ENCODE peak calls at places on chromosome 4, in ten cellular contexts. H is ovary, G is IMR-90, M is SJSA1, F is stomach, O is lung, E is Karpas-422, C is pancreas, P is DND-41, U is cardiac muscle cell. L is an unnamed sample.

GRCh38 chr4:161247831-161248230 is 916.0 kb downstream of the FSTL5 start:
- DNase-seq in G (no peak), U (no peak), M (no peak), E (no peak), O (no peak), F (no peak), H (no peak), C (no peak), P (no peak), L (peak)

GRCh38 chr4:52704133-52704532 is 45.0 kb upstream of the USP46 start:
- DNase-seq in H (no peak), O (no peak), U (no peak), G (peak), F (no peak), C (no peak), P (no peak), E (no peak), M (no peak), L (no peak)

GRCh38 chr4:120718979-120719566 is 203.5 kb downstream of the PRDM5 start:
- DNase-seq in O (no peak), C (no peak), F (no peak), P (peak), E (peak), M (no peak), G (peak), H (peak), U (peak), L (peak)

GRCh38 chr4:71147261-71147660 is 153.8 kb downstream of the DCK start:
- DNase-seq in M (no peak), G (peak), U (no peak), E (no peak), H (no peak), O (no peak), C (no peak), F (no peak), P (no peak), L (no peak)

GRCh38 chr4:24809376-24809775 is 14.0 kb downstream of the SOD3 start:
- DNase-seq in E (peak), H (no peak), O (no peak), M (no peak), C (no peak), P (no peak), F (no peak), U (peak), G (no peak), L (no peak)

GRCh38 chr4:96025031-96025430 is 185.1 kb downstream of the PDHA2 start:
- DNase-seq in C (no peak), P (peak), F (no peak), O (no peak), G (no peak), E (no peak), U (no peak), H (no peak), M (no peak), L (no peak)

GRCh38 chr4:147754037-147754445 is 22.2 kb downstream of the ARHGAP10 start:
- DNase-seq in P (no peak), M (peak), O (no peak), U (no peak), G (peak), E (no peak), C (no peak), F (no peak), H (no peak), L (peak)

GRCh38 chr4:161160718-161161117 is 1003.1 kb downstream of the FSTL5 start:
- DNase-seq in C (no peak), U (peak), H (no peak), O (no peak), P (no peak), G (no peak), E (no peak), F (no peak), M (no peak), L (no peak)

GRCh38 chr4:73275318-73275654 is 16.7 kb upstream of the ANKRD17 start:
- DNase-seq in E (peak), P (no peak), H (no peak), U (no peak), M (no peak), F (no peak), G (no peak), O (no peak), C (no peak), L (no peak)

GRCh38 chr4:56908206-56909082 is 744 bp downstream of the REST start:
- DNase-seq in F (peak), U (peak), O (peak), E (peak), C (peak), M (peak), G (peak), P (peak), H (peak), L (peak)

GRCh38 chr4:152572417-152573086 is 36.7 kb upstream of the FBXW7 start:
- DNase-seq in P (no peak), C (no peak), G (peak), O (no peak), U (no peak), H (no peak), F (no peak), M (no peak), E (no peak), L (no peak)

GRCh38 chr4:112431158-112431557 is 84.8 kb downstream of the NEUROG2 start:
- DNase-seq in E (no peak), G (no peak), P (no peak), M (no peak), H (no peak), F (no peak), O (no peak), U (peak), C (no peak), L (no peak)

GRCh38 chr4:102217775-102218174 is 127.5 kb downstream of the SLC39A8 start:
- DNase-seq in F (no peak), H (no peak), E (no peak), M (no peak), C (no peak), U (no peak), G (no peak), O (no peak), P (no peak), L (no peak)

GRCh38 chr4:15691346-15692140 is 9.9 kb downstream of the FAM200B start:
- DNase-seq in M (peak), E (no peak), C (no peak), G (peak), P (no peak), F (no peak), O (no peak), U (no peak), H (no peak), L (peak)

GRCh38 chr4:182280439-182281111 is 37.4 kb downstream of the TENM3 start:
- DNase-seq in C (no peak), P (no peak), O (no peak), G (peak), H (no peak), E (no peak), M (no peak), U (peak), F (no peak), L (no peak)

GRCh38 chr4:32840461-32841189 is 2120.5 kb downstream of the PCDH7 start:
- DNase-seq in U (no peak), E (no peak), F (no peak), M (no peak), G (no peak), H (no peak), O (no peak), P (no peak), C (no peak), L (no peak)

GRCh38 chr4:74830928-74831327 is 36.6 kb upstream of the BTC start:
- DNase-seq in P (no peak), H (no peak), O (no peak), U (no peak), G (no peak), E (peak), C (no peak), F (no peak), M (no peak), L (peak)

GRCh38 chr4:41670982-41671381 is 77.5 kb downstream of the PHOX2B start:
- DNase-seq in F (no peak), P (no peak), C (no peak), G (no peak), H (no peak), M (no peak), O (no peak), E (no peak), U (no peak), L (no peak)

GRCh38 chr4:38149472-38149871 is 189.3 kb downstream of the PTTG2 start:
- DNase-seq in H (no peak), G (no peak), E (no peak), O (no peak), F (no peak), U (no peak), M (no peak), P (no peak), C (no peak), L (no peak)

GRCh38 chr4:48173055-48173991 is 39.3 kb upstream of the TXK start:
- DNase-seq in H (no peak), U (no peak), P (no peak), E (no peak), M (peak), C (no peak), F (no peak), O (no peak), G (peak), L (peak)

GRCh38 chr4:7208509-7209451 is 16.4 kb downstream of the SORCS2 start:
- DNase-seq in H (no peak), O (no peak), E (no peak), U (no peak), C (no peak), G (no peak), M (no peak), F (no peak), P (no peak), L (no peak)

GRCh38 chr4:2395038-2395437 is 23.4 kb downstream of the ZFYVE28 start:
- DNase-seq in O (no peak), U (no peak), M (no peak), E (no peak), C (no peak), H (no peak), P (no peak), F (no peak), G (peak), L (no peak)

GRCh38 chr4:125003840-125004239 is 291.3 kb upstream of the ANKRD50 start:
- DNase-seq in E (no peak), M (no peak), H (no peak), P (no peak), U (no peak), C (no peak), O (no peak), G (no peak), F (no peak), L (no peak)

GRCh38 chr4:101205878-101206277 is 141.4 kb downstream of the PPP3CA start:
- DNase-seq in P (peak), O (no peak), H (no peak), F (no peak), C (no peak), E (no peak), U (no peak), G (peak), M (no peak), L (no peak)

DNA sequence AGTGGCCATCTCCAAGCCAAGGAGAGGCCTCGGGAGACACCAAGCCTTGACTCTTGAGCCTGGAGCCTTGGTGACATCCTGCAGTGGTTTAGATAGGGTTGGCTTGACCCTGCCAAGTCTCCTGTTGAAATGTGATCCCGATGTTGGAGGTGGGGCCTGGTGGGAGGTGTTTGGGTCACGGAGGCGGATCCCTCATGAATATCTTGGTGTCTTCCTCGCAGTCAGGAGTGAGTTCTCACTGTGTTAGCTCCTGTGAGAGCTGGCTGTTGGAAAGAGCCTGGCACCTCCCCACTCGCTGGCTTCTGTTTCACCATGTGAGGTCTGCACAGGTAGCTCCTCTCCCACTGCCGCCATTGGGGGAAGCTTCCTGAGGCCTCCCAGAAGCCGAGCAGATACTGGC is 38.8 kb downstream of the ADRA2C start:
- DNase-seq in F (no peak), E (no peak), O (no peak), C (peak), M (no peak), H (no peak), G (no peak), U (no peak), P (no peak), L (no peak)
- H3K27ac ChIP-seq in F (no peak), E (no peak), O (no peak), C (no peak), M (no peak), H (no peak), G (no peak), U (no peak), P (no peak), L (no peak)

GRCh38 chr4:64497526-64497925 is 88.3 kb upstream of the TECRL start:
- DNase-seq in F (no peak), P (no peak), O (no peak), C (no peak), U (no peak), M (no peak), G (no peak), H (no peak), E (no peak), L (peak)
- H3K27ac ChIP-seq in F (no peak), P (no peak), O (no peak), C (no peak), U (no peak), M (no peak), G (no peak), H (no peak), E (no peak), L (no peak)

DNA sequence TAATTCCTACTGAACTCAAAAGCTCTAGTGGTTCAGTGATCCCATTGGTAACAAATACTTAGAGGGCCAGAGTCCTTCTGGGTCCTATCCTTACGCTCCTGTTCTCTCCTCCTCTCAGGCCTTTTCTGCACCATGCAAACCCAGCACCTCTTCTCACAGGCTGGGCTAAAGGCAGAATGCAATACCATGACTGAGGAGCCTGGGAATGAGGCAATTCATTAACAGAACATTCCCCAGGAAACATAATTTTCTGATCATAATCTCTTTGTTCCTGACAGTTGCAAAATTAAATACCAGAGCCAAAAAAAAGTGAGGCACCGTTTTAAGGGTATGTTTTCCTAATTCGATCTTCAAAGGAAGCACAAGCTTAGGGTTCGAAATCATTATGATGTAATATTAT is 9.0 kb downstream of the SORBS2 start:
- DNase-seq in U (no peak), E (no peak), C (no peak), O (no peak), G (no peak), M (no peak), F (no peak), H (no peak), P (no peak), L (no peak)
- H3K27ac ChIP-seq in U (no peak), E (no peak), C (no peak), O (peak), G (no peak), M (no peak), F (no peak), H (no peak), P (no peak), L (no peak)

GRCh38 chr4:133156096-133156495 is 7.0 kb downstream of the PCDH10 start:
- DNase-seq in O (no peak), M (no peak), F (no peak), H (no peak), G (no peak), P (no peak), C (no peak), U (no peak), E (no peak), L (no peak)

GRCh38 chr4:133160853-133161252 is 11.8 kb downstream of the PCDH10 start:
- DNase-seq in E (no peak), C (no peak), H (no peak), U (no peak), P (no peak), O (no peak), M (no peak), F (no peak), G (no peak), L (no peak)

GRCh38 chr4:133156556-133156955 is 7.5 kb downstream of the PCDH10 start:
- DNase-seq in M (no peak), U (no peak), G (no peak), O (no peak), P (no peak), F (no peak), H (no peak), C (no peak), E (no peak), L (no peak)

GRCh38 chr4:133154725-133155124 is 5.6 kb downstream of the PCDH10 start:
- DNase-seq in M (no peak), E (peak), G (peak), U (peak), H (no peak), F (no peak), P (peak), O (no peak), C (no peak), L (peak)

DNA sequence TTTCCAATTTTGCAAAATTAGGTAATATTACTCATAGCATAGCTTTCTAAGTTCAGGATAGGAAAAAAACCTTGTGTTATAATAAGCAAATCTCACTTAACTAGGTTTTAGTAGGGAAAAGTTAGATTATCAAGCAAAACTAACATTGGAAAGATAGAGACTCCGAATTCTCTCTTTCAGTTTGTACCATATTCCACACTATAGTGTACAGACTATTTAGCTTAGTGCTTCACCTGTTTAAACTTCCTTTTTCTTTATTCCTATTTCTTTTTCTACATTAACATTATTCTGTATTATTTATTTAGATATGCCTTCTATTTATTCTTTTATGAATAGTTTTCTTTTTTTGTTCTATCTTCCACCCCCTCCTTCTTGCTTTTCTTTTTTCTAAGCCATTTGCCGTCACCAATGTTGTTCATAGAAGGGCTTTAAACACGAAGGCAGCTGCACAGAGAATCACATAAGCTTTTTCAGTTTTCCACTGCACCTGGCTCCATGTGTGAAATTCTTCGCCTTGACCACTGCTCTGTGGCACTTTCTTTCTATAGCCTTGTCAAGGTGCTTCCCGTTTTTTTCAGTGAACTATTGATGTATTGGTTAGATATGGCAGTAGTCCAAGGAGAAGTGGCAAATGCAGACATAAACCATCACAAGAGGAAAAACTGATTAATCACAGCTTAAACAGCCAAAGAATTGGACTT is 8.5 kb downstream of the PCDH10 start:
- DNase-seq in P (peak), E (no peak), C (no peak), H (no peak), U (no peak), O (no peak), F (no peak), M (no peak), G (no peak), L (no peak)
- H3K27ac ChIP-seq in P (peak), E (no peak), C (no peak), H (no peak), U (no peak), O (no peak), F (no peak), M (no peak), G (no peak), L (no peak)

GRCh38 chr4:8585721-8586161 is 5.5 kb downstream of the GPR78 start:
- DNase-seq in M (peak), C (no peak), F (no peak), G (no peak), U (no peak), E (no peak), P (no peak), O (no peak), H (peak), L (peak)

GRCh38 chr4:8587469-8588195 is 4.9 kb upstream of the CPZ start:
- DNase-seq in P (no peak), C (no peak), F (no peak), O (no peak), E (no peak), M (no peak), U (no peak), G (no peak), H (peak), L (no peak)

GRCh38 chr4:8586671-8587468 is 5.7 kb upstream of the CPZ start:
- DNase-seq in F (no peak), M (no peak), O (no peak), H (peak), C (no peak), U (no peak), P (no peak), E (peak), G (no peak), L (no peak)

GRCh38 chr4:8585186-8585585 is 5.0 kb downstream of the GPR78 start:
- DNase-seq in O (no peak), G (no peak), E (no peak), F (no peak), P (no peak), U (no peak), M (no peak), H (no peak), C (no peak), L (peak)

DNA sequence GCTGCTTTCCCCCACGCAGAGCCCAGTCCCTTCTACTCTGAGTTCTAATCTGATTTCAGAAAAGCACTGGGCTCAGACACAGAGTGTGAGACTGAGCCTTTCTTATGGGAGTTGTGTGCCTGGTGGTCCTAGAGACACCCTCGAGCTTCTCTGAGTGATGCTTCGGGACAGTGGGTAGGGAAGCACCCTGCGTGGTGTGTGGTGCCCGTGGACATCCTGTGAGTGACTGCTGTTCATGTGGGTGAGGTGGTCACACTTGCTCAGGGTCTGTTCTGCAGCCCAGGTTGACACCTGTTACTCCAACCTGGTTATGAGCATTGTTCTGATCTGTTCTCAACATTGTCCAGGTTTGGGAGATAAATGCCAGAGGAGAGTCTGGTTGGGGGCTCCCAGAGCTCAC is 6.1 kb downstream of the GPR78 start:
- DNase-seq in U (no peak), P (no peak), G (no peak), F (no peak), E (no peak), H (peak), C (no peak), O (no peak), M (no peak), L (no peak)
- H3K27ac ChIP-seq in U (no peak), P (no peak), G (no peak), F (no peak), E (no peak), H (no peak), C (no peak), O (no peak), M (no peak), L (peak)

DNA sequence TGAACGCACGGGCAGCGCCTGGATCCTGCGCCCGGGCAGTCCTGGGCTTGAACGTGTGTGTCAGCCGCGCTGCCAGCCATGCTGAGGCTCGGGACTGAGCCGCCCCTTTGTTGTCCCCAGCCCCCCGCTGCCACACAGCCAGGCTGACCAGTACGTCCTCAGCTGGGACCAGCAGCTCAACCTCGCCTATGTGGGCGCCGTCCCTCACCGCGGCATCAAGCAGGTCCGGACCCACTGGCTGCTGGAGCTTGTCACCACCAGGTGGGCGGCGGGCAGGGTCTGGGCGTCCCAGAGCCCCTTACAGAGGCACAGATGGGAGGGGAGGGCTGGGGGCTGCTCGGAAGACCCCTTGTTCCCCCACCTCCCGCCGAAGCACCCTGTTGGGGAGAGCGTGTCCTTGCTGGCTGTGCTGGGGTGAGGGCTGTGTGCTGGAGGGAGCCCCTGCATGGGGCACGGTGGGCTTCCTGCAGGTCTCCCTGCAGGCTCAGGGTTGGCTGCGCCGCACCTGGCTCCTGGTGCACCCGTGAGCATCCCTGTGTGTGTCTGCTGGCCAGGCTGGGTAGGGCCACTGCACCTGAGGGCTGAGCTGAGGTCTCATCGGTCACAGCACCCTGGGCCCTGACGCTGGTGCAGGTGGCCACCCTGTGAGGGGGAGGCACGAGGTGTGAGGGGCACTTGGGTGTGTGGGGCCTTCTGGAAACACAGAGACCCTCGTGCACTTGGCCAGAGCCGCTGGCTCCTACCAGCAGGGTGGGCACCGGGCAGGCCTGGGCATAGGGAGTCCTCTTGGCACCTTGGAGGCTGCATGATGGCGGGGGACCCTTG is 1.1 kb downstream of the IDUA start:
- DNase-seq in C (peak), G (no peak), H (no peak), E (no peak), U (no peak), F (no peak), P (no peak), O (no peak), M (no peak), L (no peak)
- H3K27ac ChIP-seq in C (peak), G (no peak), H (peak), E (no peak), U (no peak), F (peak), P (no peak), O (no peak), M (no peak), L (no peak)

GRCh38 chr4:76457885-76458284 is 22.9 kb downstream of the SHROOM3 start:
- DNase-seq in E (no peak), H (no peak), G (no peak), O (no peak), P (no peak), C (no peak), F (no peak), U (no peak), M (peak), L (peak)
- H3K27ac ChIP-seq in E (no peak), H (no peak), G (no peak), O (no peak), P (no peak), C (no peak), F (no peak), U (no peak), M (peak), L (peak)